ENCODE peak calls at places on chromosomes 13 and 19, in four cellular contexts. F is tibial artery, Y is bronchial epithelial cell, H is Panc1. Z is an unnamed sample. For H3K36me3, the result is how much of the 10 kb centered on the place peaks cover.

GRCh38 chr13:50989476-50989875 is 79.9 kb downstream of the RNASEH2B start:
- DNase-seq in F (no peak), Y (no peak), H (no peak), Z (no peak)

GRCh38 chr13:85521586-85521985 is 277.6 kb downstream of the SLITRK6 start:
- DNase-seq in F (no peak), Y (no peak), H (no peak), Z (no peak)

GRCh38 chr19:17616961-17617806 is 61.7 kb downstream of the COLGALT1 start:
- DNase-seq in F (no peak), Y (peak), H (peak), Z (no peak)

GRCh38 chr19:50384685-50385535 is 763 bp downstream of the POLD1 start:
- DNase-seq in F (no peak), Y (peak), H (no peak), Z (no peak)

GRCh38 chr13:48600374-48601364 is 53.1 kb upstream of the CYSLTR2 start:
- DNase-seq in F (no peak), Y (no peak), H (no peak), Z (no peak)

GRCh38 chr19:5343848-5344247 is 3.2 kb upstream of the PTPRS start:
- DNase-seq in F (no peak), Y (no peak), H (no peak), Z (no peak)

GRCh38 chr13:27665333-27665732 is 43.6 kb downstream of the POLR1D start:
- DNase-seq in F (no peak), Y (no peak), H (no peak), Z (no peak)

GRCh38 chr13:62320129-62320724 is 904.6 kb upstream of the PCDH20 start:
- DNase-seq in F (no peak), Y (peak), H (peak), Z (no peak)

GRCh38 chr19:812049-812816 is 9.5 kb downstream of the PLPPR3 start:
- DNase-seq in F (no peak), Y (no peak), H (no peak), Z (no peak)

GRCh38 chr13:40076765-40077362 is 421.4 kb downstream of the COG6 start:
- DNase-seq in F (no peak), Y (peak), H (no peak), Z (no peak)

GRCh38 chr13:66519259-66519658 is 710.9 kb downstream of the PCDH9 start:
- DNase-seq in F (no peak), Y (no peak), H (no peak), Z (no peak)

GRCh38 chr13:24306632-24307031 is 2.7 kb upstream of the C1QTNF9 start:
- DNase-seq in F (no peak), Y (peak), H (no peak), Z (no peak)

DNA sequence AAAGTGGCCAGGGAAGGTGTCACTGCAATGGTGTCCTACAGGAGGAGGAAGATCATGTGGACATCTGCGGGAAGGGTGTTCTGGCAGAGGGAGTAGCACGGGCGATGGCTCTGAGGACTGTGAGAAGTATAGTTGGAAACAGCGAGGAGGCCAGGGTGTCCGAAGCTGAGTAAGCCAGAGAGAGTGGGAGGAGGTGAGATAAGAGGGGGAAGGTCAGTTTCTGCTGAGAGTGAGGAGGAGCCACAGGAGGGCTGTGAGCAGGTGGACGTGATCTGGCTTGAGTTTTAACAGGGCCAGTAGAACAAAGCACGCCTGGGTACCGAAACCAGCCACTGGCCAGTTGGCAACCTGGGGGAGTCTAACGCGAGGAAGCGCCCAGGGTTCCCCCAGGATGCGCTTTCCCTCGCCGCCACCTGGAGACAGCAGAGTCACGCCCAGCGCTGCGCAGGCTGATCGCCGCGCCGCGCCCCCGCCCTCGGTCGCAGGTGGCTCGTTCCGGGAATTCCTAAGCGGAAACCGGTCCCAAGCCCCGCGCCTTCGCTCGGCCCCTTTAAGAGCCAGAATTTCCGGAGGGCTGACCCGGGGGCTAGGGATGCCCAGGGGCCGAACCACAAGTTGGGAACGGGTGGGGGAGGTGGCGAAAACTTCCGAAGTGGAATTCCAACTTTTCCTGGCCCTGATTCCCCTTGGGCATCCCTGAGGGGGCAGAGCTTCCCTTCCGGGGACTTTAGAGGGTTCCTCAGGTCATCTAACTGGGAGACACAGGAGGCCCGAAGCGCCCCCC is 1.1 kb upstream of the LSR start:
- DNase-seq in F (peak), Y (peak), H (peak), Z (no peak)
- H3K4me3 ChIP-seq in F (peak), Y (peak), H (peak), Z (peak)

DNA sequence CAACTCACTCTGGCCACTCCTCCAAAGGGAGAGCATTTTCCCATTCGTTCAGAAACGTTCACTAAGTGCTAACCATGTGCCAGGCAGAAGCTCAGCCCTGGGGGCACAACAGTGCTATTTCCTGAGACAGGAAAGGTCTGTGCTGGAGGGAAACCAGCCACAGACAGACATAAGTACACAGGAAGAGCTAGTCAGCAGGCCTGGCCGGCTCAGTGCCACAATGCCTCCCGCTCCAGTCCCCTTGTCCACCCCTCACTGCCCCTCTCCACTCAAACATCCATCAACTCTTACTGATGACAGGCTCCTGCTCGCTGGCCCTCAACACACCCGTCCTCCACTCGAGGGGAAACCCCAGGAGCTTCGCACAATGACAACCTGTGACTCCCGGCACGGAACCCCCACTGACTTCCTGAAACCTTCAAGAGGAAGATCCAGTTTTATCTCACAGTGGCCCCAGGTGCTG is 11.3 kb upstream of the PLA2G4C start:
- DNase-seq in F (no peak), Y (peak), H (no peak), Z (no peak)
- H3K36me3 ChIP-seq in F (under half), Y (under half), H (under half), Z (under half)

GRCh38 chr13:45773236-45773635 is 71.1 kb downstream of the CBY2 start:
- DNase-seq in F (no peak), Y (peak), H (no peak), Z (no peak)

GRCh38 chr13:45769072-45769471 is 67.0 kb downstream of the CBY2 start:
- DNase-seq in F (no peak), Y (no peak), H (no peak), Z (no peak)

GRCh38 chr13:45775401-45775963 is 73.4 kb downstream of the CBY2 start:
- DNase-seq in F (no peak), Y (no peak), H (no peak), Z (no peak)

GRCh38 chr13:45770886-45771285 is 68.8 kb downstream of the CBY2 start:
- DNase-seq in F (no peak), Y (no peak), H (no peak), Z (no peak)

GRCh38 chr13:45773944-45774343 is 71.8 kb downstream of the CBY2 start:
- DNase-seq in F (no peak), Y (no peak), H (no peak), Z (no peak)
- H3K4me3 ChIP-seq in F (no peak), Y (no peak), H (no peak), Z (no peak)

DNA sequence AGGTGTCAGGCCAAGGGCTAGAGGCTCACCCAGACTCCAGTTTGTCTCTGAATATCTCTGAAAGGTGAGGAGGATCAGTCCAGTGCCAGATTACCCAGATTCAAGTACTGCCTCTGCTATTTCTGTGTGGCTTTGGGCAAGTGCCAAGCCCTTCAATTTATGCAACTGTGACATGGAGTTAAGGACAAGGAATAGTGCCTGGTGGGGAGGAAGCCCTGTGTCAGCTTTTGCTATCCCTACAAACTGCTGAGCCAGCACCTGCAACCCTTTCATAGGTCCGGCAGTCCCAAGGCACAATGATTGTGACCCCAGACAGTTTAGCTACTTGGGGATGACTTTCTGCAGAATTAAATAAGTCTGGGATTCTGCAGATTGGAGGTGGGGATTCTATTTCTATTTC is 123.0 kb downstream of the KL start:
- DNase-seq in F (peak), Y (no peak), H (no peak), Z (no peak)
- H3K36me3 ChIP-seq in F (under half), Y (under half), H (under half), Z (under half)

GRCh38 chr13:30796132-30796832 is 60.9 kb downstream of the ALOX5AP start:
- DNase-seq in F (no peak), Y (peak), H (peak), Z (no peak)
- H3K4me3 ChIP-seq in F (no peak), Y (peak), H (peak), Z (no peak)

GRCh38 chr19:46724468-46724867 is 7.6 kb upstream of the PRKD2 start:
- DNase-seq in F (no peak), Y (no peak), H (no peak), Z (no peak)

GRCh38 chr19:46722004-46722380 is 5.1 kb upstream of the PRKD2 start:
- DNase-seq in F (no peak), Y (peak), H (no peak), Z (no peak)

GRCh38 chr19:46723023-46723461 is 6.1 kb upstream of the PRKD2 start:
- DNase-seq in F (no peak), Y (no peak), H (no peak), Z (no peak)

GRCh38 chr19:46722421-46723022 is 5.6 kb upstream of the PRKD2 start:
- DNase-seq in F (no peak), Y (no peak), H (no peak), Z (no peak)

DNA sequence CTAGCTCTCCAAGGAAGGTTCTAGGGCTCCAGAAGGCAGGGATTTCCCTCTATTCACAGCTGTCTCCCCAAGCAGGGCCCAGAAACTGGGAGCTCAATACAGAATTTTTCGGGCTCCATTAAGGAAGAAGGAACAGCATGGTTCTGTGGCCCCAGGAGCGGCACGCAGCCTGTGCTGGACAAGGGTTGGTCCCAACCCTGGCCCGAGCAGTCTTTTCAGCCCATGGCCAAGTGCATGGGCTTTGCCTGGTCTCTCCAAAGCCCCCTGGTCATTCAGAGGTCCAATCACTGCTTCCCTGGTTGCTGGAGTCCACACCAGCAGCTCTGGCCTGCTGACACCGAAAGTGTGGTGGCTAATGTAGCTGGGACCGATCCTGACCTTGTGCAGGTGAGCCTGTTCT is 6.6 kb upstream of the PRKD2 start:
- DNase-seq in F (no peak), Y (no peak), H (no peak), Z (no peak)
- H3K36me3 ChIP-seq in F (half or more), Y (half or more), H (under half), Z (half or more)

GRCh38 chr19:13984875-13985741 is 21.0 kb downstream of the RFX1 start:
- DNase-seq in F (no peak), Y (no peak), H (no peak), Z (peak)
- H3K4me3 ChIP-seq in F (no peak), Y (no peak), H (no peak), Z (no peak)

GRCh38 chr13:77095288-77095687 is 68.3 kb upstream of the FBXL3 start:
- DNase-seq in F (no peak), Y (no peak), H (no peak), Z (no peak)
- H3K36me3 ChIP-seq in F (half or more), Y (under half), H (under half), Z (under half)

DNA sequence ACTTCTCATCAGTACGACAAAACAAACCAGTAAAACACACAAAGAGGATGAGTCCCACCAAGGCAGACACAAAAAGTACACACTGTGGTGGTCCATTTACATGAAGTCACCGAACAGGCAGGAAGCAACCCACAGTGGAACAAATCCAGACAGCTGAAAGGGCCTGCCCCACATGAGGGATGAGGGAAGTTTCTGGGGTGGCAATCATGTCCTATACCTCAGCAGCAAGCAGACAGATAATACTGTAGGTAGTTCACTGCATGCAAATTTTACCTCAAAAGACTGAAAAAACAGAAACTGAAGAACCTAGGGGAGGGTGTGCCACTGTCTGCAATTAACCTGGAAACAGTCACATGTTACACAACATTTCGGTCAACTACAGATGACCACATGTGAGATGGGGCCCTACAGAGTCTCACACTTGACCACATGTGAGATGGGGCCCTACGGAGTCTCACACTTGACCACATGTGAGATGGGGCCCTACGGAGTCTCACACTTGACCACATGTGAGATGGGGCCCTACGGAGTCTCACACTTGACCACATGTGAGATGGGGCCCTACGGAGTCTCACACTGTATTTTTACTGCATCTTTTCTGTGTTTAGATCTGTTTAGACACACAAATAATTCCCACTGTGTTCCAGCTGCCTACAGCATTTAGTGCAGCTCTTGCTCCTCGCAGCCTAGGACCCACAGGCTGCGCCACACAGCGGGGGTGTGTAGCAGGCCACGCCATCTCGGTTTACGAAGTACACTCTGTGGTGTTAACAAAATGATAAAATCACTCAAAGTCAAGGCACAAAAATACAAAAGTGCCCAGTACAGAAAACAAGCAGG is 22.2 kb downstream of the PCID2 start:
- DNase-seq in F (no peak), Y (no peak), H (no peak), Z (no peak)
- H3K4me3 ChIP-seq in F (no peak), Y (no peak), H (peak), Z (no peak)

GRCh38 chr19:11024259-11024658 is 63.4 kb downstream of the SMARCA4 start:
- DNase-seq in F (peak), Y (no peak), H (no peak), Z (no peak)
- H3K36me3 ChIP-seq in F (half or more), Y (half or more), H (under half), Z (under half)